ENCODE peak calls at places on chromosomes 1 and 21, in ten cellular contexts. L, U, H, V, K, S, N, R, X and E are unnamed samples.

GRCh38 chr1:54153548-54154439 is 994 bp upstream of the CDCP2 start:
- DNase-seq in V (no peak), X (no peak), H (no peak), N (no peak), R (no peak), L (peak; percentile 50), U (no peak), S (no peak), K (peak; percentile 15), E (no peak)

GRCh38 chr1:26010800-26011199 is 10.8 kb upstream of the EXTL1 start:
- DNase-seq in L (no peak), V (no peak), X (no peak), N (no peak), R (no peak), S (no peak), U (no peak), K (no peak), H (no peak), E (no peak)

GRCh38 chr1:45395051-45395450 is 54.8 kb upstream of the MUTYH start:
- DNase-seq in L (no peak), R (no peak), X (no peak), V (no peak), S (no peak), N (no peak), H (no peak), K (no peak), U (no peak), E (no peak)

GRCh38 chr1:98336472-98337118 is 324.9 kb upstream of the SNX7 start:
- DNase-seq in H (no peak), V (no peak), N (no peak), L (no peak), R (no peak), S (no peak), X (no peak), K (no peak), U (no peak), E (no peak)

GRCh38 chr1:53981220-53981619 is 35.1 kb downstream of the LRRC42 start:
- DNase-seq in X (no peak), R (no peak), V (no peak), K (no peak), N (no peak), S (no peak), L (no peak), H (no peak), U (no peak), E (no peak)

GRCh38 chr1:184143449-184143848 is 91.9 kb downstream of the TSEN15 start:
- DNase-seq in S (no peak), U (no peak), V (no peak), H (peak; percentile 54), K (no peak), R (no peak), L (no peak), N (no peak), X (no peak), E (no peak)

GRCh38 chr21:14942801-14943490 is 121.9 kb downstream of the NRIP1 start:
- DNase-seq in N (no peak), R (no peak), K (no peak), L (no peak), X (no peak), S (no peak), U (no peak), V (no peak), H (no peak), E (no peak)

GRCh38 chr1:39500862-39501389 is 9.5 kb downstream of the BMP8A start:
- DNase-seq in H (no peak), L (peak; percentile 31), S (no peak), X (no peak), V (no peak), U (no peak), N (no peak), R (no peak), K (no peak), E (no peak)

GRCh38 chr1:82171955-82172354 is 371.2 kb downstream of the ADGRL2 start:
- DNase-seq in S (no peak), V (no peak), R (no peak), L (no peak), K (no peak), X (no peak), U (no peak), N (no peak), H (no peak), E (no peak)

GRCh38 chr1:32767641-32768040 is 49.5 kb downstream of the YARS1 start:
- DNase-seq in H (no peak), U (no peak), R (no peak), V (no peak), N (peak; percentile 55), S (no peak), K (no peak), L (no peak), X (no peak), E (no peak)

GRCh38 chr1:212179394-212180076 is 105.7 kb upstream of the PPP2R5A start:
- DNase-seq in S (no peak), N (no peak), K (no peak), V (no peak), R (no peak), X (no peak), L (no peak), H (no peak), U (no peak), E (no peak)

GRCh38 chr1:210600421-210601195 is 271.9 kb downstream of the HHAT start:
- DNase-seq in H (no peak), L (no peak), X (no peak), R (no peak), V (no peak), N (no peak), S (no peak), K (peak; percentile 3), U (no peak), E (no peak)

GRCh38 chr21:35084869-35085268 is 35.8 kb upstream of the RUNX1 start:
- DNase-seq in U (no peak), V (no peak), X (no peak), L (no peak), K (no peak), H (no peak), S (no peak), R (no peak), N (no peak), E (no peak)

GRCh38 chr1:34786521-34787325 is 5.7 kb downstream of the GJB3 start:
- DNase-seq in H (peak; percentile 68), N (no peak), R (peak; percentile 36), U (peak; percentile 69), X (peak; percentile 24), S (peak; percentile 22), L (peak; percentile 46), V (peak; percentile 74), K (peak; percentile 73), E (peak; percentile 65)

GRCh38 chr1:204206121-204206520 is 7.7 kb downstream of the GOLT1A start:
- DNase-seq in X (no peak), N (no peak), V (no peak), K (no peak), U (no peak), L (no peak), S (no peak), H (no peak), R (no peak), E (no peak)

GRCh38 chr1:175914115-175914514 is 170.7 kb upstream of the TNR start:
- DNase-seq in S (no peak), K (no peak), L (no peak), R (no peak), X (no peak), V (no peak), H (no peak), U (no peak), N (no peak), E (no peak)

GRCh38 chr21:44258056-44258725 is 3.5 kb downstream of the DNMT3L start:
- DNase-seq in U (no peak), K (no peak), R (no peak), L (no peak), H (no peak), X (no peak), S (no peak), V (no peak), N (no peak), E (no peak)

GRCh38 chr1:246108278-246108925 is 398.7 kb downstream of the SMYD3 start:
- DNase-seq in U (no peak), R (no peak), X (no peak), H (no peak), L (no peak), N (no peak), S (no peak), K (no peak), V (no peak), E (no peak)